ENCODE peak calls at places on chromosomes 3 and 15, in four cellular contexts. E is GM23338, B is mucosa of descending colon, S is colonic mucosa. P is an unnamed sample. For H3K36me3 and H3K4me1, the result is how much of the 10 kb centered on the place peaks cover.

GRCh38 chr15:58498821-58499580 is 67.2 kb downstream of the LIPC start:
- DNase-seq in E (no peak), B (no peak), S (no peak), P (no peak)

GRCh38 chr3:171458056-171458856 is 1.9 kb downstream of the TNIK start:
- DNase-seq in E (peak), B (peak), S (peak), P (no peak)

GRCh38 chr15:42605281-42605744 is 29.9 kb downstream of the STARD9 start:
- DNase-seq in E (no peak), B (no peak), S (no peak), P (no peak)

GRCh38 chr3:141782386-141782932 is 19.3 kb downstream of the GRK7 start:
- DNase-seq in E (peak), B (peak), S (no peak), P (no peak)

GRCh38 chr15:48880070-48880634 is 2.2 kb downstream of the EID1 start:
- DNase-seq in E (no peak), B (no peak), S (no peak), P (no peak)

GRCh38 chr3:173709026-173709425 is 311.5 kb downstream of the NLGN1 start:
- DNase-seq in E (no peak), B (no peak), S (no peak), P (no peak)

GRCh38 chr15:99306694-99307338 is 55.5 kb downstream of the LRRC28 start:
- DNase-seq in E (peak), B (peak), S (no peak), P (no peak)

GRCh38 chr3:36201546-36201945 is 178.8 kb upstream of the STAC start:
- DNase-seq in E (peak), B (no peak), S (no peak), P (no peak)

GRCh38 chr3:128889139-128889894 is 9.9 kb downstream of the ACAD9 start:
- DNase-seq in E (no peak), B (no peak), S (no peak), P (no peak)

GRCh38 chr15:67361100-67361499 is 106.5 kb downstream of the IQCH start:
- DNase-seq in E (no peak), B (no peak), S (no peak), P (no peak)

GRCh38 chr3:187994221-187995085 is 159.5 kb upstream of the LPP start:
- DNase-seq in E (no peak), B (no peak), S (no peak), P (no peak)

GRCh38 chr3:27724459-27725197 is 2.5 kb upstream of the EOMES start:
- DNase-seq in E (peak), B (no peak), S (no peak), P (no peak)

GRCh38 chr15:93861956-93862741 is 369.2 kb upstream of the MCTP2 start:
- DNase-seq in E (no peak), B (no peak), S (no peak), P (no peak)

GRCh38 chr15:61921093-61921492 is 139.2 kb downstream of the VPS13C start:
- DNase-seq in E (no peak), B (no peak), S (no peak), P (no peak)

GRCh38 chr3:187945374-187945773 is 200.1 kb upstream of the BCL6 start:
- DNase-seq in E (no peak), B (no peak), S (no peak), P (no peak)

GRCh38 chr3:122944671-122945151 is 82.9 kb downstream of the SEMA5B start:
- DNase-seq in E (no peak), B (no peak), S (no peak), P (no peak)

GRCh38 chr15:38130739-38131498 is 121.7 kb upstream of the SPRED1 start:
- DNase-seq in E (peak), B (peak), S (peak), P (peak)

GRCh38 chr15:85750319-85750806 is 44.4 kb downstream of the KLHL25 start:
- DNase-seq in E (peak), B (peak), S (peak), P (peak)

GRCh38 chr3:36700537-36701248 is 63.7 kb downstream of the DCLK3 start:
- DNase-seq in E (peak), B (peak), S (peak), P (peak)

GRCh38 chr3:11591401-11592266 is 52.1 kb downstream of the VGLL4 start:
- DNase-seq in E (peak), B (peak), S (peak), P (no peak)

GRCh38 chr15:42275780-42276395 is 2.7 kb upstream of the TMEM87A start:
- DNase-seq in E (peak), B (no peak), S (no peak), P (no peak)

GRCh38 chr3:183213941-183214612 is 39.0 kb upstream of the B3GNT5 start:
- DNase-seq in E (no peak), B (no peak), S (no peak), P (no peak)

GRCh38 chr3:20935791-20936190 is 749.8 kb upstream of the SGO1 start:
- DNase-seq in E (no peak), B (no peak), S (no peak), P (no peak)

GRCh38 chr3:171274222-171274621 is 186.0 kb downstream of the TNIK start:
- DNase-seq in E (no peak), B (no peak), S (no peak), P (no peak)

GRCh38 chr15:59556405-59556804 is 55.2 kb upstream of the GCNT3 start:
- DNase-seq in E (no peak), B (no peak), S (no peak), P (no peak)

GRCh38 chr3:172266103-172266502 is 182.2 kb downstream of the GHSR start:
- DNase-seq in E (no peak), B (no peak), S (no peak), P (no peak)

GRCh38 chr3:135805752-135806151 is 159.8 kb upstream of the PPP2R3A start:
- DNase-seq in E (peak), B (no peak), S (no peak), P (no peak)

GRCh38 chr3:139906441-139906840 is 28.5 kb upstream of the CLSTN2 start:
- DNase-seq in E (no peak), B (no peak), S (no peak), P (no peak)

GRCh38 chr15:69939513-69940440 is 157.9 kb downstream of the TLE3 start:
- DNase-seq in E (peak), B (no peak), S (no peak), P (no peak)

GRCh38 chr15:51580982-51581381 is 41.6 kb downstream of the DMXL2 start:
- DNase-seq in E (no peak), B (no peak), S (no peak), P (no peak)

GRCh38 chr3:100107227-100107626 is 7.1 kb downstream of the FILIP1L start:
- DNase-seq in E (no peak), B (peak), S (no peak), P (no peak)

GRCh38 chr15:57462391-57462790 is 86.1 kb downstream of the CGNL1 start:
- DNase-seq in E (no peak), B (no peak), S (no peak), P (no peak)

GRCh38 chr3:45110185-45110833 is 35.9 kb downstream of the CDCP1 start:
- DNase-seq in E (no peak), B (peak), S (peak), P (no peak)

GRCh38 chr3:141561426-141562034 is 74.7 kb downstream of the RASA2 start:
- DNase-seq in E (peak), B (peak), S (peak), P (no peak)

DNA sequence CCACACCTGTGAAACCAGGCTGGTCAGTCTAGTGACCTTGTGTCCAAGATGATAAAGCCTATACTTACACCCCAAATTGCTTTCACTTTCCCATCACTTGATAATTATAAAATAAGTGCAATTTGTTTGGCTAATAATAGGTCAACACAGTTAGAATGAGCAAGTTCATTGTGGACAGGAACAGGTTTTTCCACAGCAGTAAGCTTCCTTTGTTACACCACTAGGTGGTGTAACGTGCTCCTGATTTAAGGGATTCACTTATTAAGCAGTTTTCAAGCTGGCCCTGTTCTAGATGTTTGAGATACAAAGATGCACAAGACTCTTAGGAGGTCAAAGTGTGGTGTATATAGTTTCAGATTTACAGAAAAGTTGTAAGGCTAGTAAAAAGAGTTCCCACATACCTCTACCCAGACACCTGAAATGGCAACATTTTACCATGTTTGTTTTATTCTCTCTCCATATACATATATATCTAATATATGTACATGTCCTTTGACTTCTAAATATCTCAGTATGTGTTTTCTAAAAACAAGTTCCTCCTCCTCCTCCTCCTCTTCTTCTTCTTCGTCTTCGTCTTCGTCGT is 6.8 kb upstream of the MFSD1 start:
- DNase-seq in E (peak), B (no peak), S (no peak), P (no peak)
- TF ChIP-seq CTCF in E (peak), B (peak), S (peak), P (peak)

DNA sequence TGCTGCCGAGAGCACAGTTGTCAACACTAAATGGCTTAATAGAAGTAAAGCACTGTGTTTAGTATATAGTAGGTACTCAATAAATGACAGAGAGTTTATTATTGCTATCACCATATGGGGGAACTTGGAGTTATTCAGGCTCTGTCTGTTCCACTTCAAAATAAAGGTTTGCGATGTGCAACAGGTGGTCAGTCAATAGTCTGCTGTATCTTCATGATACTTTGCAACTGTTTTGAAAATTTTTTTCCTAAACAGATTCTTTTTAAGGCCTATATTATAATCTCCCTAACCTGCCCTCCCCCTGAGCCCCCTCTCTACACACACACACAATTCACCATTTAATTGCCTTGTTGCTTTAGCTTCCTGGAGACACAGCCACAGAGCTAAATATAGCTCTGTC is 164.7 kb upstream of the NR2F2 start:
- DNase-seq in E (no peak), B (no peak), S (no peak), P (no peak)
- H3K36me3 ChIP-seq in E (under half), B (under half), S (under half), P (under half)

DNA sequence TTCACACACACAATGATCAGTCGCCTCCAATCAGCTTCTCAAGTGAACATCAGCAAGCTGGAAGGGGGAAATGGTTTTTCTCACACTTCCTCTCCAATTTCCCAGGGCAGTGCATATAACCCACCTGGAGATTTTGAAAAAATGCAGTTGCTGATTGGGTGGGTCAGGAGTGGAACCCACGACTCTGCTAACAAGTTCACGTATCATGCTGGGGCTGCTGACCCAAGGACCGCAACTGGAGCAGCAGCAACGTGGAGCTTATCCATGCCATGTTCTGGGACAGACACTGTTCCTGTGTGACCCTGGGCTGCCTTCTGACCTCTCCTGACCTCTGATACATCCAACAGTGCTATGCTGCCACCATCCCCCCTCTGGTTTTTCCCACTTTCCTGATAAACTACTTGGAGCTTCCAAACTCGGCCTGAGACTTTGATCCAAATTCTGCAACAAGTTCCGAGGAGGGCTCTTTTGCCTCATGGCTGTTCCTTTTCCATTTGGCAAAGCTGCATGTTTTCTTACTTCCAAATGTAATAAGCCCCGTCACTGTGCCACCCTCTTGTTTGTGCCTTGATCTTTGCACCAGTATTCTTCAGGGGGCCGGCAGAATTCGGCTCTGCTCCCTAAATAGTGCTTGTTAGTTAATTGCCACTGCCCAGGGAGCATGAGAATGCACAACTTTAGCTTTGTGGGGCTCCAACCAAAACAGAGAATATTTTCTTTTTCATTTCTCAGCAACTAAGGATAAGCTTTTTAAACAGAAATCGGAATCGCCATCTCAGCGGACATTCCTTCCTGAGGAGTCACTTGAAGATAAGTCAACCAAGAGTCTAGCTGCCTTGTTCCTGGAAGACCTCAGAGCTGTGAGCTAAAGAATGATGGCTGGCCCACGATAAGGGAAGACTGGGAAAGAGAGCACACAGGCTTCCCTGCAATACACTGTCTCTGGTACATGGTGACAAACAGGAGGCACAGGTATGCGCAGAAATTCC is 106.3 kb downstream of the LRIG1 start:
- DNase-seq in E (no peak), B (no peak), S (no peak), P (no peak)
- H3K4me1 ChIP-seq in E (under half), B (under half), S (under half), P (under half)

GRCh38 chr3:134367869-134368750 is 6.1 kb downstream of the AMOTL2 start:
- DNase-seq in E (no peak), B (no peak), S (peak), P (no peak)

GRCh38 chr3:134367412-134367811 is 6.8 kb downstream of the AMOTL2 start:
- DNase-seq in E (no peak), B (no peak), S (peak), P (no peak)

GRCh38 chr3:134366221-134366927 is 7.9 kb downstream of the AMOTL2 start:
- DNase-seq in E (no peak), B (no peak), S (peak), P (no peak)

GRCh38 chr3:134365766-134366065 is 8.5 kb downstream of the AMOTL2 start:
- DNase-seq in E (no peak), B (no peak), S (no peak), P (no peak)

DNA sequence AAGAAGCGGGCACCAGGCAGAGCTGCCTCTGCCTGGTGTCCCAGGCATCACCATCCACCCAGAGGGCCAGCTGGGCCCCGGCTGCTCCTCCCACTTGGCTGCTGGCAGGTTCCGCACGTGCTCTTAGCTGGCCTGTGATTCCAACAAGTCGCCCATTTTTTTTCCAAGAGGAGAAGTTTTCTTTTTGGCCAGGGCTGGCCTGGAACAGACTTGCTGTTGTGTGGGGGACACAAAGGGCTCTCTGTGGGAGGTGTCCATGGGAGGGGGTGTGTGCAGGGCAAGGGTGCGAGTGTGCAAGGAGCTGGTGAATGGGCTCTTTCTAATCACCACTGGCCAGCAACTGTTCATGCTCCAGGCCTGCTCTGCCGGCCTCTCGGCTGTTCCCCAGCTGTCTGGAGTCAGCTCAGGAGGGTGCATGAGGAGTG is 7.3 kb downstream of the AMOTL2 start:
- DNase-seq in E (no peak), B (no peak), S (peak), P (no peak)
- TF ChIP-seq CTCF in E (no peak), B (no peak), S (no peak), P (no peak)

GRCh38 chr3:15261274-15261673 is 55.2 kb downstream of the CAPN7 start:
- DNase-seq in E (no peak), B (peak), S (no peak), P (no peak)

GRCh38 chr3:15258720-15259119 is 52.7 kb downstream of the CAPN7 start:
- DNase-seq in E (no peak), B (no peak), S (no peak), P (no peak)

GRCh38 chr3:15262021-15262420 is 56.0 kb downstream of the CAPN7 start:
- DNase-seq in E (no peak), B (no peak), S (no peak), P (no peak)

GRCh38 chr3:15263120-15263519 is 57.1 kb downstream of the CAPN7 start:
- DNase-seq in E (no peak), B (no peak), S (no peak), P (no peak)

DNA sequence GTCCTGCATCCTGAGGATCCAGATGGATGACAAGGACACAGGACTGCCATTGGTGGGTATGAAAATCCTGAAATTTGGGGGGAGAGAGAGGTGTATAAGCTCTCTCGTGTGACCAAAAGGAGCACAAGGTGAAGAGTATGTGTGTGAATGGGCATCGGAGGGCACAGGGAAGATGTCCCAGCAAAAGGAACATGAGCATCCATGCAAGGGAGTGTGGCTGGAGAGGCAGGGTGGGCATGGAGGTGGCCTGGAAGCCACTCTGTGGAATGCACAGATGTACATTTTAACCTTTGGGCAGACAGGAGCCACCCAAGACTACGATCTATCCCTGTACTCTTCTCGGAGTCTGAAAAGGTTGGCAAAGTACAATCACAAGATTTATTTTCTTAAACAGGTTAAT is 54.5 kb downstream of the CAPN7 start:
- DNase-seq in E (no peak), B (no peak), S (no peak), P (no peak)
- H3K36me3 ChIP-seq in E (under half), B (under half), S (under half), P (under half)

GRCh38 chr15:97836003-97836402 is 124.5 kb upstream of the ARRDC4 start:
- DNase-seq in E (no peak), B (no peak), S (no peak), P (no peak)
- H3K4me1 ChIP-seq in E (under half), B (under half), S (under half), P (under half)

DNA sequence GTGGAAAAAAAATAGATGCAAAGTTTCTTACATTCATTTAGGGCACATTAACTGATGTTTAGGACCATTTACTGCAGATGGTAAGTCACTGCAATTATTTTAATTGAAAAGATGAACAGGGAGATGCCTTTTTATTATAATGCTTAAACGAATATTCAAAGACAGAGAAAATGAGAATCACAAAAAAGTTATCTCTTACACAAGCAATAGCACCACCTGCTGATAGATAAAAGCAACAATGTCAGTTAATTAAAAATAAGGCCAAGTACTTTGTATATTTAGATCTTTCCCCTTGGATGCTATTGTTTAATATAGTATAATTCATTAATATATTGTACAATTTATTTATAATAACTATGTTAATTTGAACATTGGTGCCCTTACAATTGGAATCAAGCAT is 55.9 kb downstream of the IFT80 start:
- DNase-seq in E (peak), B (no peak), S (no peak), P (no peak)
- TF ChIP-seq CTCF in E (no peak), B (no peak), S (peak), P (no peak)

DNA sequence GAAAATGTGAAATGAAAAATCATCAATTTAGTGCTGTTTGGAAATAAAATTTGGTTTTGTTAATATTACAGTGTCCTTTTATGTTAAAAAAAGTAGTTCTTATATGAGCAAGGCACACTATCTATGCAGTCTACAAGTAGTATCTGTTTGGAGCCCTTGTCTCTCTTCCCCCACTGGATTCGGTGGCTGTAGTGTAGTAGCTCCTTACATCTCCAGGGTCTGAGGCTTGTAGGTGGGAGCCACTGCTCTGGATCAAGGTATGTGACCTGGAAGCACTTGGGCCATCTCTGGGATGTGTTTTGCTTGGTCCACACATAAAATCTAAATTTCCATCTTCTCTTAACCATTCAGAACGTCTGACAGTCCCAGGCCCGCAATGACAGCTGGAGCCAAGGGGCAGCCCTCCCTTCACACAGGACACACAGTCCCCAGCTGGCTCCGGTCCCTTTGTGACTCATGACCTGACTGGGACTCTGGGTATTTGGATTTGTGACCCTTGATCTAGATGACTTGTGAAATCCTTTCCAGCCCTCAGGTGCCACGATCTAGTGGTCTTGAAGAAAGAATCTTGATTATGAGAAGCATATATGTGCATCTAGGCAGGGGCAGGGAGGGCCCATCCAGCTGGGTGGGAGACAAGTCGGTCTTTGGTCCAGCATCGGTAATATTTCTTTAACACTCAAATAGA is 80.0 kb downstream of the USP13 start:
- DNase-seq in E (no peak), B (no peak), S (no peak), P (peak)
- H3K36me3 ChIP-seq in E (under half), B (under half), S (under half), P (under half)

GRCh38 chr3:48739617-48739954 is 22.6 kb upstream of the IP6K2 start:
- DNase-seq in E (no peak), B (peak), S (no peak), P (no peak)
- H3K4me1 ChIP-seq in E (under half), B (half or more), S (under half), P (under half)

P was measured in lung.